ENCODE peak calls at places on chromosomes 13 and 19, in six cellular contexts. I is stimulated activated CD4-positive, alpha-beta T cell treated with anti-CD3 and anti-CD28 coated beads, TNF-alpha, amount 100 ng/mL, for 4 hours; O is NCI-H2029 treated with DMSO at 0.1 percent for 48 hours; Y is stimulated activated CD8-positive, alpha-beta memory T cell treated with anti-CD3 and anti-CD28 coated beads, Interleukin-7, amount 100 ng/mL, for 4 hours; H is bronchial epithelial cell; C is T-helper 2 cell. L is an unnamed sample.

GRCh38 chr19:39265321-39265916 is 2.8 kb upstream of the IFNL2 start:
- DNase-seq in I (no peak), O (no peak), Y (no peak), H (no peak), C (no peak), L (no peak)

GRCh38 chr19:49430678-49431329 is 5.6 kb downstream of the GFY start:
- DNase-seq in I (no peak), O (no peak), Y (no peak), H (no peak), C (no peak), L (no peak)

GRCh38 chr19:55590109-55590508 is 9.2 kb downstream of the FIZ1 start:
- DNase-seq in I (no peak), O (no peak), Y (no peak), H (no peak), C (no peak), L (no peak)

GRCh38 chr13:73602295-73602694 is 531.9 kb downstream of the KLF12 start:
- DNase-seq in I (no peak), O (no peak), Y (no peak), H (peak), C (no peak), L (no peak)

GRCh38 chr13:111031531-111031961 is 83.6 kb upstream of the ARHGEF7 start:
- DNase-seq in I (no peak), O (no peak), Y (no peak), H (no peak), C (no peak), L (no peak)

GRCh38 chr13:72505376-72505775 is 222.1 kb downstream of the MZT1 start:
- DNase-seq in I (no peak), O (no peak), Y (no peak), H (no peak), C (no peak), L (no peak)

GRCh38 chr19:1527650-1528309 is 3.9 kb downstream of the PLK5 start:
- DNase-seq in I (no peak), O (no peak), Y (no peak), H (no peak), C (no peak), L (no peak)

GRCh38 chr19:38730470-38730730 is 13.9 kb downstream of the CAPN12 start:
- DNase-seq in I (no peak), O (no peak), Y (no peak), H (no peak), C (no peak), L (no peak)

GRCh38 chr13:79628463-79628862 is 147.5 kb downstream of the NDFIP2 start:
- DNase-seq in I (no peak), O (no peak), Y (no peak), H (no peak), C (no peak), L (no peak)

GRCh38 chr13:113423225-113424170 is 29.8 kb downstream of the ADPRHL1 start:
- DNase-seq in I (no peak), O (no peak), Y (no peak), H (no peak), C (no peak), L (no peak)

GRCh38 chr13:51107996-51108395 is 3.1 kb downstream of the C13orf42 start:
- DNase-seq in I (no peak), O (no peak), Y (no peak), H (no peak), C (no peak), L (no peak)

GRCh38 chr19:873084-874019 is 13.9 kb downstream of the CFD start:
- DNase-seq in I (peak), O (no peak), Y (peak), H (peak), C (peak), L (no peak)

GRCh38 chr13:89066868-89067466 is 1395.8 kb downstream of the SLITRK5 start:
- DNase-seq in I (no peak), O (no peak), Y (no peak), H (peak), C (no peak), L (no peak)

GRCh38 chr13:20495087-20496023 is 30.3 kb downstream of the CRYL1 start:
- DNase-seq in I (peak), O (peak), Y (peak), H (peak), C (no peak), L (no peak)

GRCh38 chr19:7506385-7507328 is 9.2 kb upstream of the ZNF358 start:
- DNase-seq in I (no peak), O (peak), Y (no peak), H (peak), C (no peak), L (peak)

L was measured in caudate nucleus.